ENCODE peak calls at places on chromosomes 11 and 22, in five cellular contexts. One of them, this sample, is unnamed.

GRCh38 chr11:68643576-68643975 is 40.8 kb upstream of the GAL start:
- DNase-seq in hepatocyte: peak; percentile 5
- DNase-seq in mucosa of descending colon: no peak
- DNase-seq in thoracic aorta: no peak
- DNase-seq in spleen: no peak
- DNase-seq in this sample: peak; percentile 30

GRCh38 chr11:10400856-10401255 is 54.2 kb upstream of the AMPD3 start:
- DNase-seq in hepatocyte: no peak
- DNase-seq in mucosa of descending colon: no peak
- DNase-seq in thoracic aorta: no peak
- DNase-seq in spleen: no peak
- DNase-seq in this sample: no peak

GRCh38 chr11:117616979-117617378 is 180.0 kb downstream of the DSCAML1 start:
- DNase-seq in hepatocyte: no peak
- DNase-seq in mucosa of descending colon: no peak
- DNase-seq in thoracic aorta: no peak
- DNase-seq in spleen: no peak
- DNase-seq in this sample: no peak

GRCh38 chr11:78438298-78438975 is 20.8 kb upstream of the GAB2 start:
- DNase-seq in hepatocyte: no peak
- DNase-seq in mucosa of descending colon: no peak
- DNase-seq in thoracic aorta: no peak
- DNase-seq in spleen: no peak
- DNase-seq in this sample: no peak

GRCh38 chr11:7537260-7537659 is 23.5 kb downstream of the PPFIBP2 start:
- DNase-seq in hepatocyte: no peak
- DNase-seq in mucosa of descending colon: no peak
- DNase-seq in thoracic aorta: no peak
- DNase-seq in spleen: no peak
- DNase-seq in this sample: no peak

GRCh38 chr11:90222152-90222458 is 744 bp downstream of the CHORDC1 start:
- DNase-seq in hepatocyte: no peak
- DNase-seq in mucosa of descending colon: no peak
- DNase-seq in thoracic aorta: no peak
- DNase-seq in spleen: no peak
- DNase-seq in this sample: no peak

GRCh38 chr11:78417888-78418583 is 416 bp upstream of the GAB2 start:
- DNase-seq in hepatocyte: peak; percentile 94
- DNase-seq in mucosa of descending colon: peak; percentile 89
- DNase-seq in thoracic aorta: no peak
- DNase-seq in spleen: peak; percentile 96
- DNase-seq in this sample: peak; percentile 94

GRCh38 chr11:82927264-82927880 is 25.8 kb downstream of the DDIAS start:
- DNase-seq in hepatocyte: peak; percentile 78
- DNase-seq in mucosa of descending colon: no peak
- DNase-seq in thoracic aorta: no peak
- DNase-seq in spleen: no peak
- DNase-seq in this sample: peak; percentile 46

GRCh38 chr11:103294516-103294915 is 185.3 kb downstream of the DYNC2H1 start:
- DNase-seq in hepatocyte: no peak
- DNase-seq in mucosa of descending colon: no peak
- DNase-seq in thoracic aorta: no peak
- DNase-seq in spleen: no peak
- DNase-seq in this sample: no peak

GRCh38 chr11:118006153-118006534 is 19.9 kb downstream of the IL10RA start:
- DNase-seq in hepatocyte: no peak
- DNase-seq in mucosa of descending colon: no peak
- DNase-seq in thoracic aorta: no peak
- DNase-seq in spleen: no peak
- DNase-seq in this sample: peak; percentile 4

GRCh38 chr22:35656284-35656752 is 8.1 kb downstream of the APOL6 start:
- DNase-seq in hepatocyte: no peak
- DNase-seq in mucosa of descending colon: no peak
- DNase-seq in thoracic aorta: no peak
- DNase-seq in spleen: no peak
- DNase-seq in this sample: no peak

GRCh38 chr11:93072236-93072635 is 102.8 kb downstream of the MTNR1B start:
- DNase-seq in hepatocyte: no peak
- DNase-seq in mucosa of descending colon: no peak
- DNase-seq in thoracic aorta: no peak
- DNase-seq in spleen: no peak
- DNase-seq in this sample: peak; percentile 39

GRCh38 chr11:73240190-73240781 is 22.2 kb downstream of the P2RY2 start:
- DNase-seq in hepatocyte: no peak
- DNase-seq in mucosa of descending colon: no peak
- DNase-seq in thoracic aorta: peak; percentile 45
- DNase-seq in spleen: peak; percentile 66
- DNase-seq in this sample: no peak

GRCh38 chr22:19943665-19944026 is 2.0 kb upstream of the TXNRD2 start:
- DNase-seq in hepatocyte: no peak
- DNase-seq in mucosa of descending colon: peak; percentile 47
- DNase-seq in thoracic aorta: no peak
- DNase-seq in spleen: no peak
- DNase-seq in this sample: peak; percentile 59

GRCh38 chr11:11467278-11467677 is 114.2 kb upstream of the CSNK2A3 start:
- DNase-seq in hepatocyte: no peak
- DNase-seq in mucosa of descending colon: no peak
- DNase-seq in thoracic aorta: no peak
- DNase-seq in spleen: no peak
- DNase-seq in this sample: no peak

GRCh38 chr11:9269492-9270030 is 4.4 kb upstream of the DENND5A start:
- DNase-seq in hepatocyte: no peak
- DNase-seq in mucosa of descending colon: no peak
- DNase-seq in thoracic aorta: no peak
- DNase-seq in spleen: no peak
- DNase-seq in this sample: no peak

GRCh38 chr11:11501546-11502274 is 120.1 kb downstream of the GALNT18 start:
- DNase-seq in hepatocyte: peak; percentile 16
- DNase-seq in mucosa of descending colon: no peak
- DNase-seq in thoracic aorta: no peak
- DNase-seq in spleen: no peak
- DNase-seq in this sample: no peak

GRCh38 chr22:48185071-48185470 is 1422.6 kb downstream of the TBC1D22A start:
- DNase-seq in hepatocyte: no peak
- DNase-seq in mucosa of descending colon: no peak
- DNase-seq in thoracic aorta: no peak
- DNase-seq in spleen: no peak
- DNase-seq in this sample: no peak

GRCh38 chr11:64516226-64516625 is 74.8 kb upstream of the SLC22A12 start:
- DNase-seq in hepatocyte: no peak
- DNase-seq in mucosa of descending colon: no peak
- DNase-seq in thoracic aorta: no peak
- DNase-seq in spleen: no peak
- DNase-seq in this sample: no peak

GRCh38 chr22:19691721-19692341 is 22.5 kb upstream of the SEPTIN5 start:
- DNase-seq in hepatocyte: peak; percentile 51
- DNase-seq in mucosa of descending colon: no peak
- DNase-seq in thoracic aorta: no peak
- DNase-seq in spleen: peak; percentile 56
- DNase-seq in this sample: peak; percentile 77

GRCh38 chr11:55501014-55501413 is 53.3 kb upstream of the OR4C15 start:
- DNase-seq in hepatocyte: no peak
- DNase-seq in mucosa of descending colon: no peak
- DNase-seq in thoracic aorta: no peak
- DNase-seq in spleen: no peak
- DNase-seq in this sample: no peak

GRCh38 chr11:130872961-130873360 is 43.3 kb downstream of the SNX19 start:
- DNase-seq in hepatocyte: no peak
- DNase-seq in mucosa of descending colon: no peak
- DNase-seq in thoracic aorta: no peak
- DNase-seq in spleen: no peak
- DNase-seq in this sample: no peak

GRCh38 chr11:7499046-7499445 is 13.7 kb downstream of the OLFML1 start:
- DNase-seq in hepatocyte: no peak
- DNase-seq in mucosa of descending colon: no peak
- DNase-seq in thoracic aorta: no peak
- DNase-seq in spleen: no peak
- DNase-seq in this sample: no peak

GRCh38 chr22:39686776-39687525 is 116.4 kb downstream of the CACNA1I start:
- DNase-seq in hepatocyte: no peak
- DNase-seq in mucosa of descending colon: no peak
- DNase-seq in thoracic aorta: no peak
- DNase-seq in spleen: no peak
- DNase-seq in this sample: no peak

DNA sequence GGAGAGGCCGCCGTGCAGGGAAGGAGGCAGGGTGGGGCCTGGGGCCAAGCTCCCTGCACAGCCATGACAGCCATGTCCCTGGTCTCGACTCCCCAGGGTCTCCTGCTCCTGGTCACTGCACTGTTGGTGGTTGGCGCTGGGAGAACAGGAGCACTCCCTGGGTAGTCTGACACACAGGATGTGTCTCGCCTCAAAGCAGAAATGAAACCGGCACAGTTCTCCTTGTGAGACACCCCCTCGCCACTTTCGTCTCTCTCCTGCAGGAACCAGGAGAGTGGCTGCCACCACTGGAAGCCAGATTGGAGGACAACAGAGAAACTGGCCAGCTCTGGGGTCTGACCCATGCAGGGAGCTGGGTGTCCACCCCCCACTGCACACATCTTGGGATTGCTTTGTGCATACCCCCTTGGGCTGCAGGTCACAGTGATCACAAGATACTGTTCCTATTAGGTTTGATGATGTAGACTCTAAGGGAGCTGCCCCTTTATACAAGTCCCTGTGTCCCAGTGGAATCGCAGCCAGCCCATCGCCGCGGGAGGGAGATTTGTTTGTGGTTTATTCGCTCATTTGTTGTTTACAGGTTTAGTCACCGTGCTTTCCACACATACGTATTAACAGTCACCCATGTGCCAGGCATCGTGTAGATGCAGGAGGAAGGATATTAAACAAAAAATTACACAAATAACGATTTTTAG is 27.0 kb upstream of the YWHAH start:
- DNase-seq in hepatocyte: no peak
- DNase-seq in mucosa of descending colon: no peak
- DNase-seq in thoracic aorta: no peak
- DNase-seq in spleen: no peak
- DNase-seq in this sample: no peak
- H3K4me3 ChIP-seq in hepatocyte: no peak overlapping the region
- H3K4me3 ChIP-seq in mucosa of descending colon: no peak overlapping the region
- H3K4me3 ChIP-seq in thoracic aorta: no peak overlapping the region
- H3K4me3 ChIP-seq in spleen: no peak overlapping the region
- H3K4me3 ChIP-seq in this sample: no peak overlapping the region

DNA sequence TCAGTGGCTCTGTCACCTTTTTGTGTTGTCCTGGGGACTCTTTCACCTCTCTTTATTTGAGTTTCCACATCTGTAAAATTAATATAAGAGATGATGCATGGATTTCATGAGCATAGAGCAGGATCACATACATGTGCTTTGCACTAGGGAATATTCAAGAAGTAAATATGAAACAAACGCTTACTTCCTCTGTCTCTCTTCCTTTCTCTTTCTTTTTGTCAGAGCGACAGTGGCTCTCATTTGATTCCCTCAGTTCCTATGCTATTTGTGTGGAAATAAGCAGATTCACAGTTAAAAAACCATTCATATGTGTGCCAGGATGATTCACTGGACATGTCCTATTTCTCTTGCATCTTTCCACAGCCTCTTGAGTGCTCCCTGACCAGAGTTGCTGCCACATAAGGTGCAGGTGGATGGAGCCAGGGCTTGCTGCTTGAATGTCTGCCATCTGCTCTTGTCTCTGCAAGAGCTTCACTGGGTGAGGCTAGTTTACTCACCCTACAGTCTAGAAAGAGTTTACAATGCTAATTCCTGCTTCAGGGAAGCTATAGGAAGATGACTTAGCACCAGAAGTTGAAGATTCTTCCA is 532.9 kb downstream of the ETS1 start:
- DNase-seq in hepatocyte: no peak
- DNase-seq in mucosa of descending colon: no peak
- DNase-seq in thoracic aorta: no peak
- DNase-seq in spleen: no peak
- DNase-seq in this sample: no peak
- H3K4me3 ChIP-seq in hepatocyte: no peak overlapping the region
- H3K4me3 ChIP-seq in mucosa of descending colon: no peak overlapping the region
- H3K4me3 ChIP-seq in thoracic aorta: no peak overlapping the region
- H3K4me3 ChIP-seq in spleen: no peak overlapping the region
- H3K4me3 ChIP-seq in this sample: no peak overlapping the region

DNA sequence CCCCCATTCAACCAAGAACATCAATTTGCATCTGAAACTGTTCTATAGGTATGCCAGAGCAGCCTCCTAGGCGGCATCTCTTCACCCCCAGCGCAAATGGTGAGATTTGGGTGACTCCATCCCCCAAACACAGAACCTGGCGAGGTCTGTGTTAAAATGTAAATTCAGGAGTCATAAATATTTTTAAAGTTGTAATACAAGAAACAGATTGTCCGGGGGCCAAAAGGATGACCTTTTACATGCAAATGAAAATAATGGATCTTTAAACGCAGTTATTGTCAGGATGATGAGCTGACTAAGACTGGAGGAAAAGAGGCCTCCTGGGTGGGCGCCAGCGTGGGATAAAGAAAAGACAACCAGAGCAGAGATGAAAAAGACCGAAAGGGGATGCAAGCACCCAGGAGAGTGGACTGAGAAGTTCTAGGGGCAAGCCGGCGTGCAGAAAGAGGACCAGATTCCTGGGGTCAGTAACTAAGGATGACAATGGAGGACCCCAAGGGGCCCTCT is 16.0 kb upstream of the ADA2 start:
- DNase-seq in hepatocyte: no peak
- DNase-seq in mucosa of descending colon: no peak
- DNase-seq in thoracic aorta: no peak
- DNase-seq in spleen: peak; percentile 20
- DNase-seq in this sample: peak; percentile 58
- H3K4me3 ChIP-seq in hepatocyte: no peak overlapping the region
- H3K4me3 ChIP-seq in mucosa of descending colon: no peak overlapping the region
- H3K4me3 ChIP-seq in thoracic aorta: no peak overlapping the region
- H3K4me3 ChIP-seq in spleen: no peak overlapping the region
- H3K4me3 ChIP-seq in this sample: no peak overlapping the region

GRCh38 chr11:88508558-88508807 is 170.9 kb upstream of the CTSC start:
- DNase-seq in hepatocyte: peak; percentile 8
- DNase-seq in mucosa of descending colon: no peak
- DNase-seq in thoracic aorta: no peak
- DNase-seq in spleen: peak; percentile 51
- DNase-seq in this sample: peak; percentile 45

GRCh38 chr11:88507771-88508557 is 170.4 kb upstream of the CTSC start:
- DNase-seq in hepatocyte: no peak
- DNase-seq in mucosa of descending colon: no peak
- DNase-seq in thoracic aorta: no peak
- DNase-seq in spleen: no peak
- DNase-seq in this sample: no peak

DNA sequence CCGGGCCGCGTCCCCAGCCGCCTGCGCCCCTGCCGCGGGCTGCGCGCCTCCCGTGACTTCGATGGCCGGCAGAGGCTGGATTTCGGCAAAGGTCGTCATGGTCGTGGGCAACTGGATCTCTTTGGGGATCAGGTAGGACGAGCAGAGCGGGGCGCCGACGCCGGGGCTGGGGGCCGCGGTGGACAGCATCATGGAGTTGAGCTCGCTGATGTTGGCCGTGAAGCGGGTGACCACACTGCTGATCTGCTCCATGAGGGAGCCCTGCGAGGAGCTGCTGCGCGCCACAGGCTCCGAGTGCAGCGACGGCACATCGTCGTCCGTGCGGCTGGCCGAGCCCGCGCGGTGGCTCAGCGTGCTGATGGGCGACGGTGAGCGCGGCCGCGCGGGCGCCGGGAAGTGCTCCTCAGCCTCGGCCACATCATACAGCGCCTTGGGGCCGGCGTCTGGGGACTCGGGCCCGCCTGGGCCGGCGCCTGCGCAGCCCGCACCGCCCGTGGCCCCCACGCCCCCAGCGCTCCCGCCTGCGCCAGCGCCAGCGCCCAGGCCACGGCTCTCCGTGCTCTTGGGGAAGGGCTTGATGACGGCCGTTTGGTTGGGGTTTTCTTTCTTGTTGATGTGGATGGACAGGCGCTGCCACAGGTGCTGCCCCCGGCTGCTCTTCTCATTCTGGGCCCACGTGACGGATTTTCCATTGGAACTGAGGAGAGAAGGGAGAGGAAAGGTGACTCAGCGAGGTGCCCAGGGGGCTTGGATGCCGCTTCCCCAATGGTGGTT is 171.5 kb upstream of the CTSC start:
- DNase-seq in hepatocyte: peak; percentile 59
- DNase-seq in mucosa of descending colon: peak; percentile 49
- DNase-seq in thoracic aorta: no peak
- DNase-seq in spleen: peak; percentile 75
- DNase-seq in this sample: peak; percentile 68
- H3K4me3 ChIP-seq in hepatocyte: peak overlapping the region; percentile 32
- H3K4me3 ChIP-seq in mucosa of descending colon: no peak overlapping the region
- H3K4me3 ChIP-seq in thoracic aorta: peak overlapping the region; percentile 63
- H3K4me3 ChIP-seq in spleen: peak overlapping the region; percentile 19
- H3K4me3 ChIP-seq in this sample: peak overlapping the region; percentile 53

This sample was measured in H7.